ENCODE peak calls at places on chromosomes 16 and 17, in eight cellular contexts. V is CD4-positive, alpha-beta T cell; C is NCI-H2081; N is epithelial cell of esophagus; Q is kidney tubule cell; J is amygdala; S is HuH-7; K is HT1080. P is an unnamed sample.

GRCh38 chr17:59300941-59301340 is 30.5 kb upstream of the YPEL2 start:
- DNase-seq in V (no peak), C (no peak), N (no peak), Q (no peak), J (no peak), S (no peak), K (no peak), P (no peak)

GRCh38 chr17:49987681-49988441 is 7.2 kb downstream of the DLX3 start:
- DNase-seq in V (no peak), C (no peak), N (peak), Q (peak), J (no peak), S (no peak), K (peak), P (no peak)

GRCh38 chr17:8799001-8799850 is at the start of gene MFSD6L:
- DNase-seq in V (no peak), C (peak), N (peak), Q (peak), J (no peak), S (no peak), K (no peak), P (no peak)

GRCh38 chr17:39761861-39762496 is 24.2 kb downstream of the GRB7 start:
- DNase-seq in V (no peak), C (no peak), N (no peak), Q (no peak), J (no peak), S (no peak), K (peak), P (no peak)

GRCh38 chr16:69273009-69273408 is 38.1 kb upstream of the VPS4A start:
- DNase-seq in V (no peak), C (no peak), N (no peak), Q (no peak), J (no peak), S (no peak), K (no peak), P (no peak)

GRCh38 chr17:17077861-17078732 is 35.8 kb downstream of the MPRIP start:
- DNase-seq in V (no peak), C (no peak), N (peak), Q (peak), J (no peak), S (peak), K (no peak), P (no peak)

GRCh38 chr17:48160177-48160967 is 52.8 kb downstream of the SNX11 start:
- DNase-seq in V (no peak), C (peak), N (no peak), Q (peak), J (no peak), S (no peak), K (no peak), P (no peak)

GRCh38 chr16:28905229-28905754 is 19.7 kb downstream of the RABEP2 start:
- DNase-seq in V (no peak), C (no peak), N (no peak), Q (no peak), J (no peak), S (no peak), K (no peak), P (no peak)

GRCh38 chr17:50603340-50603739 is 31.3 kb upstream of the ABCC3 start:
- DNase-seq in V (no peak), C (peak), N (no peak), Q (no peak), J (no peak), S (peak), K (no peak), P (no peak)

GRCh38 chr16:4802659-4803287 is 340 bp upstream of the ROGDI start:
- DNase-seq in V (peak), C (peak), N (peak), Q (peak), J (peak), S (peak), K (peak), P (peak)

GRCh38 chr17:66727634-66728570 is 107.0 kb upstream of the CACNG5 start:
- DNase-seq in V (no peak), C (peak), N (peak), Q (peak), J (no peak), S (peak), K (peak), P (peak)

GRCh38 chr17:10099051-10099571 is 99.3 kb downstream of the GAS7 start:
- DNase-seq in V (no peak), C (no peak), N (no peak), Q (no peak), J (no peak), S (no peak), K (no peak), P (no peak)

GRCh38 chr16:87801679-87802300 is 36.0 kb upstream of the KLHDC4 start:
- DNase-seq in V (no peak), C (no peak), N (no peak), Q (no peak), J (no peak), S (no peak), K (no peak), P (no peak)

GRCh38 chr17:10730956-10731879 is 1.4 kb upstream of the TMEM220 start:
- DNase-seq in V (no peak), C (no peak), N (no peak), Q (no peak), J (no peak), S (no peak), K (no peak), P (no peak)

GRCh38 chr16:67482260-67482924 is 955 bp downstream of the AGRP start:
- DNase-seq in V (no peak), C (no peak), N (no peak), Q (no peak), J (no peak), S (no peak), K (no peak), P (no peak)

GRCh38 chr16:68884867-68885266 is 41.5 kb downstream of the TANGO6 start:
- DNase-seq in V (no peak), C (peak), N (no peak), Q (no peak), J (no peak), S (no peak), K (no peak), P (no peak)

GRCh38 chr17:49898547-49899490 is 51.0 kb upstream of the TAC4 start:
- DNase-seq in V (no peak), C (no peak), N (no peak), Q (peak), J (no peak), S (peak), K (no peak), P (no peak)

GRCh38 chr16:53054670-53055485 is at the start of gene CHD9:
- DNase-seq in V (peak), C (peak), N (peak), Q (peak), J (peak), S (peak), K (peak), P (peak)

GRCh38 chr17:75950850-75951554 is 10.2 kb upstream of the FBF1 start:
- DNase-seq in V (no peak), C (no peak), N (no peak), Q (peak), J (no peak), S (no peak), K (no peak), P (no peak)

GRCh38 chr17:66576473-66576872 is 258.4 kb upstream of the CACNG5 start:
- DNase-seq in V (no peak), C (no peak), N (no peak), Q (no peak), J (no peak), S (no peak), K (no peak), P (no peak)

GRCh38 chr16:75258807-75259141 is 7.3 kb upstream of the BCAR1 start:
- DNase-seq in V (no peak), C (no peak), N (no peak), Q (no peak), J (no peak), S (no peak), K (no peak), P (no peak)

GRCh38 chr17:20206591-20206990 is 197.4 kb downstream of the SPECC1 start:
- DNase-seq in V (no peak), C (no peak), N (peak), Q (peak), J (no peak), S (no peak), K (peak), P (no peak)

GRCh38 chr16:15950167-15950854 is 895 bp downstream of the ABCC1 start:
- DNase-seq in V (no peak), C (no peak), N (peak), Q (peak), J (no peak), S (no peak), K (peak), P (peak)

GRCh38 chr16:78303946-78304345 is 204.5 kb downstream of the WWOX start:
- DNase-seq in V (no peak), C (no peak), N (no peak), Q (no peak), J (no peak), S (no peak), K (no peak), P (no peak)

GRCh38 chr16:81500833-81501521 is 56.4 kb downstream of the CMIP start:
- DNase-seq in V (no peak), C (no peak), N (peak), Q (no peak), J (no peak), S (no peak), K (peak), P (no peak)

GRCh38 chr16:15946257-15947044 is 3.0 kb upstream of the ABCC1 start:
- DNase-seq in V (no peak), C (no peak), N (peak), Q (peak), J (no peak), S (no peak), K (peak), P (no peak)

GRCh38 chr17:9522074-9522473 is 53.5 kb downstream of the STX8 start:
- DNase-seq in V (no peak), C (peak), N (peak), Q (peak), J (no peak), S (peak), K (peak), P (no peak)

GRCh38 chr17:41498276-41498675 is 7.1 kb downstream of the KRT13 start:
- DNase-seq in V (no peak), C (no peak), N (peak), Q (peak), J (no peak), S (no peak), K (no peak), P (no peak)

GRCh38 chr16:4724661-4725270 is 9.3 kb downstream of the ANKS3 start:
- DNase-seq in V (no peak), C (no peak), N (no peak), Q (no peak), J (no peak), S (no peak), K (no peak), P (no peak)

GRCh38 chr16:74577882-74578366 is 29.0 kb downstream of the GLG1 start:
- DNase-seq in V (no peak), C (no peak), N (peak), Q (peak), J (no peak), S (no peak), K (peak), P (no peak)

GRCh38 chr17:30323262-30323894 is 10.5 kb downstream of the TMIGD1 start:
- DNase-seq in V (peak), C (peak), N (peak), Q (peak), J (no peak), S (no peak), K (no peak), P (no peak)

GRCh38 chr17:5120036-5120435 is 4.2 kb downstream of the USP6 start:
- DNase-seq in V (no peak), C (no peak), N (no peak), Q (no peak), J (no peak), S (no peak), K (no peak), P (no peak)

GRCh38 chr17:32529604-32530003 is 42.8 kb downstream of the CDK5R1 start:
- DNase-seq in V (no peak), C (peak), N (no peak), Q (no peak), J (no peak), S (no peak), K (no peak), P (no peak)

GRCh38 chr17:42339221-42339620 is 49.0 kb downstream of the STAT3 start:
- DNase-seq in V (no peak), C (no peak), N (no peak), Q (no peak), J (no peak), S (no peak), K (no peak), P (no peak)

GRCh38 chr17:47999612-48000011 is 28.7 kb downstream of the CDK5RAP3 start:
- DNase-seq in V (no peak), C (no peak), N (peak), Q (peak), J (no peak), S (peak), K (peak), P (no peak)

GRCh38 chr17:76271669-76272540 is 6.8 kb downstream of the UBALD2 start:
- DNase-seq in V (no peak), C (no peak), N (no peak), Q (peak), J (no peak), S (no peak), K (no peak), P (no peak)

P was measured in C1 segment of cervical spinal cord.